ENCODE peak calls at places on chromosomes 1 and 21, in ten cellular contexts. O is IMR-90, Z is breast epithelium, S is choroid plexus epithelial cell, X is PC-9, Q is suprapubic skin, D is endothelial cell, W is GM06990, U is glutamatergic neuron, L is HFFc6. M is an unnamed sample.

GRCh38 chr1:1631793-1632420 is at the start of gene MMP23B:
- DNase-seq in O (no peak), Z (no peak), S (no peak), X (no peak), Q (peak), D (no peak), W (peak), U (peak), L (no peak), M (no peak)

GRCh38 chr21:17925000-17925610 is 105.9 kb upstream of the C21orf91 start:
- DNase-seq in O (peak), Z (no peak), S (peak), X (peak), Q (no peak), D (peak), W (no peak), U (peak), L (peak), M (no peak)

GRCh38 chr21:39502631-39503030 is 50.9 kb downstream of the SH3BGR start:
- DNase-seq in O (no peak), Z (no peak), S (no peak), X (no peak), Q (no peak), D (no peak), W (no peak), U (no peak), L (no peak), M (no peak)

GRCh38 chr1:24713176-24713575 is 32.1 kb upstream of the CLIC4 start:
- DNase-seq in O (no peak), Z (no peak), S (no peak), X (no peak), Q (no peak), D (no peak), W (no peak), U (no peak), L (peak), M (no peak)

GRCh38 chr1:21327566-21328323 is 37.5 kb upstream of the ECE1 start:
- DNase-seq in O (no peak), Z (no peak), S (no peak), X (no peak), Q (no peak), D (no peak), W (no peak), U (no peak), L (no peak), M (no peak)

GRCh38 chr1:41851589-41851988 is 67.1 kb downstream of the HIVEP3 start:
- DNase-seq in O (peak), Z (no peak), S (peak), X (peak), Q (no peak), D (no peak), W (no peak), U (no peak), L (peak), M (no peak)

GRCh38 chr1:246280551-246280950 is 226.5 kb downstream of the SMYD3 start:
- DNase-seq in O (peak), Z (no peak), S (peak), X (no peak), Q (no peak), D (peak), W (no peak), U (no peak), L (peak), M (no peak)

GRCh38 chr1:43774359-43774758 is 67.0 kb downstream of the ST3GAL3 start:
- DNase-seq in O (peak), Z (no peak), S (peak), X (peak), Q (no peak), D (no peak), W (no peak), U (no peak), L (peak), M (no peak)

GRCh38 chr1:95953005-95953404 is 719.0 kb downstream of the RWDD3 start:
- DNase-seq in O (peak), Z (no peak), S (peak), X (no peak), Q (no peak), D (peak), W (no peak), U (no peak), L (no peak), M (no peak)

GRCh38 chr1:244865028-244865371 is 657 bp upstream of the HNRNPU start:
- DNase-seq in O (no peak), Z (no peak), S (no peak), X (no peak), Q (peak), D (peak), W (no peak), U (peak), L (no peak), M (no peak)

GRCh38 chr1:200392625-200393185 is 17.1 kb downstream of the ZNF281 start:
- DNase-seq in O (no peak), Z (no peak), S (no peak), X (no peak), Q (no peak), D (no peak), W (no peak), U (no peak), L (no peak), M (no peak)

GRCh38 chr1:59151860-59152259 is 145.0 kb upstream of the FGGY start:
- DNase-seq in O (peak), Z (no peak), S (no peak), X (peak), Q (no peak), D (no peak), W (no peak), U (no peak), L (no peak), M (no peak)

DNA sequence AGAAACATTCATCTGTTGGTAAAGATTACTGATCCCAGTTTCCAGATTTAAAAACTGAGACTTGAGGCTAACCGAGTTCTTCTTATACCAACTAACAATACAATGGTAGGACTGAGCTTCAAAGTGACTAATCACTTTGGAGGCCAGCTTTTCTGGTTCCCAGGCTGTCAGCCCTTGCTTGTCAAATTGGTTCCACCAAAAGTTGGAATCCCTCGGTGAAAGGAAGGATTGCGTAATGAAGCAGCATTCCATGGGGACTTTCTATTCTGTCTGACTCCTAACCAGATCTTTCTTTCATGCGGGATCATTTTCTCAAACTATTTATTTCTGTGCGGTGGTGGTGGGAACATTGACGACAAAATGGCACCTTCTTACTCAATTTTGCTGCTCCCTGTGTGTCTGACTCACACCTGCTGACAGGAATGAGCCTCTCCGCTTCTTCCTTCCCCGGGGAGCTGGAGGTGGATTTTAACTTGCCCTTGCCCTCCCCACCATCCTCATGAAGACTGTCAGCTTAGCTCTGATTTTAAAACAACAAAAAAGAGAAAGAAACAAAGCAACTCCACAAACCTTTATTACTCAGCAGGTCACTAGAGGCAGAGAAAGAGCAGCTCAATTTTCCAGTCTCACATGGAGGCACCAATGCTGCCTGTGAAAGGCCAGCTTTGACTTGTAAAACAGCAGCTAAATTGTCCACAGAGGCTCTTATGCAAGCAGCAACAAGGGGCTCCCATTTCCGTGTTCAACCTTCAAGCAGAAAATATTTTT is 32.9 kb upstream of the RASAL2 start:
- DNase-seq in O (peak), Z (no peak), S (peak), X (peak), Q (no peak), D (no peak), W (no peak), U (no peak), L (peak), M (no peak)
- TF ChIP-seq CTCF in O (peak), Z (no peak), S (no peak), X (no peak), Q (no peak), D (no peak), W (no peak), U (no peak), L (no peak), M (no peak)

GRCh38 chr1:15308621-15309027 is 61.6 kb downstream of the FHAD1 start:
- DNase-seq in O (no peak), Z (no peak), S (no peak), X (no peak), Q (no peak), D (no peak), W (no peak), U (no peak), L (no peak), M (no peak)
- TF ChIP-seq CTCF in O (no peak), Z (no peak), S (no peak), X (no peak), Q (no peak), D (no peak), W (no peak), U (no peak), L (no peak), M (no peak)

DNA sequence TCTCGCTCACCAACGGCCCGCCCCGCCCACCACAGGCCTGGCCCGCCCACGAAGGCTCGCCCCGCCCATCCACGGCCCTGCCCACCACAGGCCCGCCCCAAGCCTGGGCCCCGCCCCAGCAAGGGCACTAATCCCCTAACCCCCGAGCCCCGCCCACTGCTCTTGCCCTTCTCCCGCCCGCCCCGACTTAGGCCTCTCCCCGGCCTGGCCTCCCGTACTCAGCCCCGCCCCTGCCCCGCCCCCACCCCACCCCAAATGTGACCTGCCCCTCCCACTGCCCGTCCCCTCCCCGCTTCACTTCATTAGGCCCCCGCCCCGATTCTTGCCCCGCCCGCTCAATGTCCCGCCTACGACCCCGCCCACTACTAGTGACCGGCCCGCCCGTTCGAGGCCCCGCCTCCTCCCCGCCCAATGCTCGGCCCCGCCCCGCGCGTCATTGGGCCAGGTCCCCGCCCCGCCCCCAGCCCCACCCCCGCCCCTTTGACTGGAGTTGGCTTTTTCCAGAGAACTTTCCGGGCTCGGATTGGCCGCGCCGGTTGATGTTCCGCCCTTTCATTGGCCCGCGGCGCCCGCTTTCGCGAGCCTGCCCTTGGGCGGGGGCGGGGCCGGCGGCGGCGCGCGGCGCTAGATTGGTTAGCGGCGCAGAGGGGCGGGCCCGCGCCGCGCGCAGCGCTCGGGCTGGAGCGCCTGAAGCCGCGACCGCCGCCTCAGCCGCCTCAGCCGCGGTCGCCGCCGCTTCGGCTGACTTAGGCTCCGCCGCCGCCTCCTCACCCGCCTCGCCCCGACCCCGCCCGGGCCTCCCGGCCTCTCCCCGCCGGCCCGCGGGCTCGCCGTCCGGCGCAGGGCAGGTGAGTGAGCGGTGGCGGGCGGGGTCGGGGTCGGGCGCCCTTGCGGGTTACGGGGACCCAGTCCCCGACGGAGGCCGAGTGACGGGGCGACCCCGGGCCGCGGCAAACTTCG is at the start of gene PCBP3:
- DNase-seq in O (peak), Z (peak), S (peak), X (no peak), Q (peak), D (peak), W (peak), U (peak), L (peak), M (peak)
- TF ChIP-seq CTCF in O (no peak), Z (no peak), S (no peak), X (no peak), Q (no peak), D (no peak), W (no peak), U (no peak), L (no peak), M (no peak)

GRCh38 chr1:29655945-29656866 is 419.9 kb downstream of the PTPRU start:
- DNase-seq in O (peak), Z (no peak), S (peak), X (no peak), Q (no peak), D (peak), W (peak), U (peak), L (no peak), M (no peak)
- TF ChIP-seq CTCF in O (peak), Z (no peak), S (peak), X (peak), Q (no peak), D (peak), W (peak), U (peak), L (peak), M (peak)

GRCh38 chr1:154774175-154774855 is 95.8 kb downstream of the KCNN3 start:
- DNase-seq in O (no peak), Z (no peak), S (no peak), X (no peak), Q (no peak), D (no peak), W (no peak), U (no peak), L (no peak), M (no peak)

GRCh38 chr1:154770897-154771594 is 99.0 kb downstream of the KCNN3 start:
- DNase-seq in O (no peak), Z (no peak), S (no peak), X (no peak), Q (no peak), D (no peak), W (no peak), U (no peak), L (no peak), M (no peak)

GRCh38 chr1:154772056-154772455 is 98.0 kb downstream of the KCNN3 start:
- DNase-seq in O (no peak), Z (no peak), S (no peak), X (no peak), Q (peak), D (no peak), W (no peak), U (no peak), L (no peak), M (no peak)

GRCh38 chr1:154773551-154773950 is 96.5 kb downstream of the KCNN3 start:
- DNase-seq in O (no peak), Z (no peak), S (no peak), X (no peak), Q (peak), D (no peak), W (no peak), U (no peak), L (no peak), M (no peak)

GRCh38 chr1:154772611-154773515 is 97.2 kb downstream of the KCNN3 start:
- DNase-seq in O (no peak), Z (no peak), S (no peak), X (no peak), Q (peak), D (peak), W (no peak), U (no peak), L (no peak), M (no peak)
- TF ChIP-seq CTCF in O (no peak), Z (no peak), S (no peak), X (no peak), Q (no peak), D (no peak), W (peak), U (no peak), L (no peak), M (peak)

GRCh38 chr21:31136891-31137290 is 98.6 kb upstream of the KRTAP19-8 start:
- DNase-seq in O (peak), Z (no peak), S (peak), X (no peak), Q (no peak), D (no peak), W (no peak), U (no peak), L (no peak), M (no peak)
- TF ChIP-seq CTCF in O (no peak), Z (no peak), S (no peak), X (no peak), Q (no peak), D (no peak), W (peak), U (no peak), L (no peak), M (no peak)

GRCh38 chr1:243470492-243470891 is 214.7 kb downstream of the SDCCAG8 start:
- DNase-seq in O (no peak), Z (no peak), S (no peak), X (no peak), Q (no peak), D (no peak), W (no peak), U (no peak), L (no peak), M (no peak)
- TF ChIP-seq CTCF in O (no peak), Z (no peak), S (no peak), X (no peak), Q (no peak), D (no peak), W (no peak), U (no peak), L (no peak), M (peak)

GRCh38 chr1:183218039-183218618 is 32.1 kb downstream of the LAMC2 start:
- DNase-seq in O (peak), Z (no peak), S (no peak), X (no peak), Q (peak), D (no peak), W (no peak), U (peak), L (no peak), M (no peak)
- TF ChIP-seq CTCF in O (no peak), Z (no peak), S (no peak), X (no peak), Q (no peak), D (no peak), W (no peak), U (no peak), L (no peak), M (no peak)